ENCODE peak calls at places on chromosomes 13 and 19, in ten cellular contexts. Q is transverse colon, I is suprapubic skin, R is testis, M is esophagus muscularis mucosa, P is HCT116, Z is ovary, E is tibial nerve, H is Peyer's patch, C is A549. K is an unnamed sample. For H3K4me1, the result is how much of the 10 kb centered on the place peaks cover.

GRCh38 chr13:65460136-65460535 is 1770.0 kb downstream of the PCDH9 start:
- DNase-seq in E (no peak), I (no peak), M (no peak), R (no peak), H (no peak), P (no peak), Q (no peak), C (no peak), Z (no peak), K (no peak)

GRCh38 chr19:45569619-45570421 is 14.8 kb downstream of the OPA3 start:
- DNase-seq in Z (no peak), I (no peak), R (peak), Q (peak), C (peak), M (no peak), E (no peak), H (peak), P (peak), K (peak)

GRCh38 chr19:5147074-5147970 is 178.4 kb downstream of the KDM4B start:
- DNase-seq in M (no peak), C (no peak), E (no peak), Z (no peak), Q (no peak), P (no peak), H (no peak), I (no peak), R (no peak), K (peak)

GRCh38 chr19:49746206-49746958 is 16.7 kb downstream of the TSKS start:
- DNase-seq in I (peak), E (no peak), Q (peak), R (peak), Z (peak), M (no peak), H (peak), C (peak), P (peak), K (peak)

GRCh38 chr13:114034481-114034891 is 60.6 kb upstream of the C13orf46 start:
- DNase-seq in H (no peak), P (no peak), Z (no peak), C (no peak), E (no peak), Q (no peak), R (no peak), I (no peak), M (no peak), K (no peak)

GRCh38 chr13:56864451-56864850 is 276.3 kb upstream of the PRR20A start:
- DNase-seq in I (no peak), E (no peak), M (no peak), H (no peak), R (no peak), Q (no peak), Z (no peak), C (no peak), P (no peak), K (no peak)

GRCh38 chr13:107421028-107421427 is 794.3 kb downstream of the LIG4 start:
- DNase-seq in I (no peak), Q (no peak), E (no peak), C (no peak), H (no peak), P (no peak), Z (no peak), M (no peak), R (no peak), K (no peak)

GRCh38 chr19:47109541-47110375 is 3.8 kb downstream of the ZC3H4 start:
- DNase-seq in C (peak), Z (no peak), Q (peak), M (no peak), P (no peak), H (peak), E (no peak), R (no peak), I (no peak), K (no peak)

GRCh38 chr13:26227396-26227971 is 5.4 kb upstream of the RNF6 start:
- DNase-seq in Z (no peak), M (no peak), Q (no peak), I (no peak), H (no peak), E (no peak), R (no peak), C (no peak), P (no peak), K (no peak)

GRCh38 chr13:44103721-44104490 is 224.2 kb downstream of the LACC1 start:
- DNase-seq in I (no peak), E (no peak), P (no peak), C (no peak), R (peak), Q (peak), H (no peak), Z (peak), M (peak), K (no peak)

GRCh38 chr13:113327766-113328391 is 30.8 kb downstream of the LAMP1 start:
- DNase-seq in Q (no peak), E (no peak), I (no peak), P (no peak), C (no peak), M (no peak), Z (no peak), R (no peak), H (no peak), K (no peak)

GRCh38 chr13:105368781-105369180 is 1166.7 kb downstream of the EFNB2 start:
- DNase-seq in I (no peak), Q (no peak), P (no peak), H (no peak), Z (no peak), C (no peak), M (no peak), R (no peak), E (no peak), K (no peak)

GRCh38 chr13:98508280-98509074 is 68.4 kb downstream of the STK24 start:
- DNase-seq in Z (no peak), H (no peak), I (no peak), C (peak), M (no peak), R (no peak), P (peak), Q (no peak), E (no peak), K (peak)

GRCh38 chr13:105979586-105979985 is 555.9 kb downstream of the EFNB2 start:
- DNase-seq in H (peak), M (peak), P (no peak), Q (peak), Z (no peak), E (no peak), I (no peak), C (peak), R (no peak), K (peak)

GRCh38 chr13:74135306-74136088 is 1.3 kb upstream of the KLF12 start:
- DNase-seq in E (peak), Q (peak), I (peak), P (no peak), R (peak), H (peak), C (peak), Z (peak), M (peak), K (peak)

GRCh38 chr13:23384111-23384510 is 49.4 kb downstream of the SACS start:
- DNase-seq in Z (no peak), P (no peak), M (no peak), H (no peak), E (no peak), R (no peak), Q (no peak), C (peak), I (no peak), K (no peak)

GRCh38 chr13:38262211-38262610 is 87.4 kb upstream of the UFM1 start:
- DNase-seq in R (no peak), H (no peak), M (no peak), Q (no peak), I (no peak), E (no peak), C (no peak), P (no peak), Z (no peak), K (no peak)

GRCh38 chr13:110592670-110593069 is 22.7 kb upstream of the NAXD start:
- DNase-seq in E (no peak), P (no peak), M (no peak), I (no peak), Q (no peak), R (no peak), Z (no peak), H (no peak), C (no peak), K (no peak)

GRCh38 chr13:19910336-19911072 is 47.1 kb upstream of the ZMYM5 start:
- DNase-seq in C (peak), P (peak), Z (no peak), E (no peak), M (no peak), R (no peak), I (no peak), Q (peak), H (no peak), K (no peak)

GRCh38 chr19:10500247-10500592 is 2.9 kb downstream of the KEAP1 start:
- DNase-seq in H (no peak), R (no peak), Q (no peak), E (no peak), Z (no peak), P (no peak), I (no peak), M (no peak), C (no peak), K (no peak)
- H3K4me1 ChIP-seq in H (under half), R (under half), Q (under half), E (half or more), Z (under half), P (under half), I (under half), M (half or more), C (under half), K (under half)

GRCh38 chr19:9945319-9945966 is 9.1 kb upstream of the OLFM2 start:
- DNase-seq in P (no peak), Z (peak), C (peak), H (peak), M (peak), E (peak), R (peak), I (peak), Q (peak), K (peak)
- TF ChIP-seq CTCF in P (no peak), Z (no peak), C (no peak), H (no peak), M (no peak), E (no peak), R (no peak), I (no peak), Q (no peak), K (no peak)

DNA sequence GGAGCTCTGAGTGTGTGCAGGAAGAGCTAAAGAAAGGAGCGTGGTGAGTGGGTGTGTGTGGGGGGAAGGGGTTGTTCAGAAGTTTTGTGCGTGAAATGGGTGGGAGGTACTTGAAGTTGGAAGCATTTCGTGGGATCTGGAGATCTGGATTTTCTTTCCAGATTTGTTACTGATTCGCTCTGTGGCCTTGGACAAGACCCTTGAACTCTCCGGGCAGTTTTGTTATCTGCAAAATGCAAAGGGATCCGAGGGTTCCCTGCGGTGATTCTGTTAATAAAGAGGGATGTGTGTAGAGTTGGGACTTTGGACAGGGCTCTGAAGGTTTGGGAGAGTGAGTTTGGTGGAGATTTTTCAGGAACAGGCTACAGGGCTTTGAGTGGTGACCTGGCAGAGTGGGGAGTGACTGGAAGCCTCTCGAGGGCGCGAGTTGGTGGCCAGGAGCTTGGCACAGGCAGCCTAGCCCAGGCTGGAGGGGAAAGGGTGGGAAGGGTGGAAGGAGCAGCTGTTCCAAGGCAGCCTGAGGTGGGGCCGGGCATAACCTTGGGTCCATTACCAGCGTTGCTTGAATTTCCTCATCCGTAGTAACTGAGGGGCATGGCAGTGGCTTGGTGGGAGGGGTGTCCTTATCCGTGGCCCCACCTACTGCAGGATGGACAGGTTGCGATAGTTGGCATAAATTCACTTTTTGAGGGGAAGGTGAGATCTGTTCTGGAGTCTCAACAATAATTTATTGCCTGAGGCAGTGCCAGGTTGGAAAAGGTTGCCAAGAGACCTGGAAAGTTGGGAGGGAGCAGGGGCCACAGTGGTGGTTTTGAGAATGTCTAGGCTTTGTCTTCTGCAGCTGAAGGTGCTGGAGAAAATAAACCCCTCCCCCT is 2.1 kb downstream of the ACTN4 start:
- DNase-seq in M (no peak), P (no peak), Q (peak), H (peak), R (no peak), I (no peak), C (peak), E (no peak), Z (no peak), K (peak)
- TF ChIP-seq POLR2A in M (no peak), P (no peak), Q (peak), H (peak), R (no peak), I (no peak), C (no peak), E (no peak), Z (no peak), K (peak)

DNA sequence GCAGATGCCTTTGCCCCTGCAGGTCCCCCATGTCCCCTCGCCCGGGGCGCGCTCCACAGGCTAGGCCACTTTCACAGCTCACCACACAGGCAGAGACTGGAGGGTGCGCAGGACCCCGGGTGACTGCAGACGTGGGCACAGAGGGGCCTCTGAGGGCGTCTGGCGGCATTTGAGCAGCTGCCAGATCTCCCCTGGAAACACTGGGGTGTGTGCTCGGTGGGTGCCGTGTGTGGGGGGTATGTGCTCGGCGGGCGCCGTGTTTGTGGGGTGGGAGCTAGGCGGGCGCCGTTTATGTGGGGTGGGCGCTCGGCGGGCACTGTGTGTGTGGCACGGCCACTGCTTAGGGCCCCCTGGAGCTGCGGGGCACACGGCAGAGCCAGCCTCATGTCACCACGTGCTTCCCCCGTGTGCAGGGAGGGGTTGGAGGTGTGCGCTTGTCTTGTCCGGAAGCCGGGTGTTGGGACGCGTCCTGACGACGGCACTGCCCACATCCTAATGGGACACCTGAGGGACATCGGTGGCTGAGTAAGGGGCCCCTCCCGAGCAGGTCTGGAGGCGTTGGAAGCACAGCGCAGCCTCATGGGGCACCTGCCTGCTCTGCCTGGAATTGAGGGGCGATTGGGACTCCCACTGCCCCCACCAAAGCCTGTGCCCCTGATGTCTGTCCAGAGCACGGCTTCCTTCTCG is 16.7 kb downstream of the CSNK1G2 start:
- DNase-seq in Z (no peak), R (no peak), E (no peak), H (no peak), I (no peak), C (no peak), P (no peak), M (no peak), Q (no peak), K (no peak)
- H3K4me1 ChIP-seq in Z (under half), R (under half), E (under half), H (under half), I (under half), C (under half), P (under half), M (under half), Q (under half), K (under half)

GRCh38 chr13:101951114-101951513 is 450.7 kb downstream of the FGF14 start:
- DNase-seq in E (no peak), Z (no peak), P (no peak), R (no peak), H (no peak), I (no peak), C (no peak), Q (no peak), M (no peak), K (no peak)
- TF ChIP-seq CTCF in E (no peak), Z (no peak), P (no peak), R (no peak), H (no peak), I (no peak), C (no peak), Q (no peak), M (no peak), K (no peak)

GRCh38 chr19:18385675-18386542 is at the start of gene GDF15:
- DNase-seq in P (peak), C (peak), E (peak), I (peak), Q (peak), R (peak), Z (peak), H (peak), M (peak), K (peak)
- TF ChIP-seq POLR2A in P (peak), C (peak), E (no peak), I (peak), Q (peak), R (no peak), Z (no peak), H (peak), M (no peak), K (no peak)

GRCh38 chr19:13154241-13154778 is 4.1 kb downstream of the IER2 start:
- DNase-seq in Q (peak), C (peak), I (peak), M (peak), E (peak), R (peak), P (no peak), H (peak), Z (peak), K (peak)

GRCh38 chr19:13154911-13155471 is 4.8 kb downstream of the IER2 start:
- DNase-seq in E (peak), H (peak), M (peak), P (peak), R (no peak), Q (peak), Z (peak), C (no peak), I (peak), K (peak)

GRCh38 chr19:13159713-13160112 is 9.5 kb downstream of the IER2 start:
- DNase-seq in C (no peak), I (no peak), Q (no peak), M (no peak), H (no peak), E (no peak), Z (no peak), P (no peak), R (peak), K (no peak)

GRCh38 chr19:13155472-13156284 is 5.5 kb downstream of the IER2 start:
- DNase-seq in H (peak), I (peak), E (peak), R (peak), P (no peak), Z (peak), Q (peak), M (peak), C (peak), K (peak)

DNA sequence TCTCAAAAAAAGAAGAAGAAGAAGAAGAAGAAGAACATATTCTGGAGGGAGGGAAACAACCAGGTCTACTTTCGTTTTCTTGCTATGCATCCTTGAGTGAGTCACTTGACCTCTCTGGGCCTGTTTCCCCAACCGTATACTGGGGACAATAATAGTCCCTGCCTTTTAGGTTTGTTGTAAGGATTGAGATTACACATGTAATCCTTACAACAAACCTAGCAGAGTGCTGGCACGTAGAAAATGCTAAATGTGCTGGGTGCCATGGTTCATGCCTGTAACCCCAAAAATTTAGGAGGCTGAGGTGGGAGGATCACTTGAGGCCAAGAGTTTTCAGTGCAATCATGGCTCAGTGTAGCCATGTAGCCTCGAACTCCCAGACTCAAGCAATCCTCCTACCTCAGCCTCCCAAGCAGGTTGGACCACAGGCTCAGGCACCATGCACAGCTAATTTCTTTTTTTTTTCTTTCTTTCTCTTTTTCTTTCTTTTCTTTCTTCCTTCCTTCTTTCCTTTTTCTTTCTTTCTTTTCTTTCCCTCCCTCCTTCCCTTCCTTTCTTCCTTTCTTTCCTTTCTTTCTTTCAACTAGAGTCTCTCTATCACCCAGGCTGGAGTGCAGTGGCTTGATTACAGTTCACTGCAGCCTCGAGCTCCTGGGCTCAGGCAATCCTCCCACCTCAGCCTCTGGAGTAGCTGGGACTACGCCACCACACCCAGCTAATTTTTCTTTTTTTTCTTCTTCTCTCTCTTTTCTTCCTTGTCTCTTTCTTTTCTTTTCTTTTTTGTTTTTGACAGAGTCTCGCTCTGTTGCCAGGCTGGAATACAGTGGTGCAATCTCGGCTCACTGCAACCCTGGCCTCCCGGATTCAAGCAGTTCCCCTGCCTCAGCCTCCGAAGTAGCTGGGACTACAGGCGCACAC is 7.0 kb downstream of the IER2 start:
- DNase-seq in I (no peak), Q (peak), Z (no peak), C (peak), M (no peak), E (no peak), P (no peak), H (no peak), R (no peak), K (no peak)
- H3K4me1 ChIP-seq in I (under half), Q (under half), Z (under half), C (under half), M (under half), E (half or more), P (under half), H (under half), R (under half), K (under half)

DNA sequence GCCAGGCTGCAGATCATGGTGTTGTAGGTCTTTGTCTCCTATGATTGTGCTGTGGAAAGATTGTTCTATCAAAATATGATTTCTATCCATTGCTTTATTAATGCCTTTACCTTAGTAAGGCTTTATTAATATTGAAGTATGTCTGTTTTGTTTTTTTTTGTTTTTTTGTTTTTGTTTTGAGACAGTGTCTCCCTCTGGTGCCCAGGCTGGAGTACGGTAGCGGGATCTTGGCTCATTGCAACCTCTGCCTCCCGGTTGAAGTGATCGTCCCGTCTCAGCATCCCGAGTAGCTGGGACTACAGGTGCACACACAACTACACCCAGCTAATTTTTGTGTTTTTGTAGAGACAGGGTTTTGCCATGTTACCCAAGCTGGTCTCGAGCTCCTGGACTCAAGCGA is 7.7 kb downstream of the IRGC start:
- DNase-seq in Q (no peak), Z (no peak), R (no peak), I (no peak), E (no peak), P (peak), M (no peak), H (no peak), C (peak), K (no peak)
- TF ChIP-seq CTCF in Q (peak), Z (no peak), R (no peak), I (no peak), E (no peak), P (peak), M (no peak), H (no peak), C (peak), K (no peak)

GRCh38 chr13:50126378-50127016 is 111.3 kb downstream of the KCNRG start:
- DNase-seq in P (no peak), C (peak), I (no peak), H (peak), Z (peak), Q (peak), R (no peak), E (no peak), M (no peak), K (no peak)

GRCh38 chr13:50127017-50127725 is 111.9 kb downstream of the KCNRG start:
- DNase-seq in P (no peak), R (peak), H (peak), C (no peak), Z (peak), Q (peak), M (no peak), E (peak), I (peak), K (peak)

GRCh38 chr13:50125306-50125555 is 110.0 kb downstream of the KCNRG start:
- DNase-seq in I (no peak), M (no peak), H (no peak), R (no peak), C (no peak), Q (no peak), E (no peak), P (no peak), Z (no peak), K (no peak)

GRCh38 chr13:50124536-50125305 is 109.5 kb downstream of the KCNRG start:
- DNase-seq in M (no peak), E (peak), Z (peak), H (peak), R (peak), I (peak), Q (peak), P (no peak), C (peak), K (peak)

GRCh38 chr13:50125556-50126377 is 110.5 kb downstream of the KCNRG start:
- DNase-seq in E (peak), Q (peak), I (peak), P (peak), R (peak), H (peak), Z (peak), C (peak), M (peak), K (peak)
- TF ChIP-seq POLR2A in E (peak), Q (peak), I (peak), P (peak), R (no peak), H (peak), Z (peak), C (peak), M (peak), K (peak)